ENCODE peak calls at places on chromosomes 6 and 20, in four cellular contexts. One of them, this sample, is unnamed.

GRCh38 chr6:147395158-147395557 is 113.3 kb upstream of the SAMD5 start:
- DNase-seq in HL-60: no peak
- DNase-seq in gastrocnemius medialis: no peak
- DNase-seq in IMR-90: peak; percentile 46
- DNase-seq in this sample: no peak

GRCh38 chr20:4449977-4450715 is 271.6 kb upstream of the PRND start:
- DNase-seq in HL-60: no peak
- DNase-seq in gastrocnemius medialis: no peak
- DNase-seq in IMR-90: peak; percentile 71
- DNase-seq in this sample: peak; percentile 63

GRCh38 chr6:158290659-158291058 is 21.6 kb upstream of the TULP4 start:
- DNase-seq in HL-60: no peak
- DNase-seq in gastrocnemius medialis: no peak
- DNase-seq in IMR-90: no peak
- DNase-seq in this sample: no peak

GRCh38 chr6:65908065-65908464 is 201.0 kb upstream of the EYS start:
- DNase-seq in HL-60: no peak
- DNase-seq in gastrocnemius medialis: no peak
- DNase-seq in IMR-90: no peak
- DNase-seq in this sample: no peak

GRCh38 chr6:93416575-93417420 is 2.6 kb downstream of the EPHA7 start:
- DNase-seq in HL-60: no peak
- DNase-seq in gastrocnemius medialis: no peak
- DNase-seq in IMR-90: no peak
- DNase-seq in this sample: peak; percentile 59

GRCh38 chr6:159701413-159701999 is 8.5 kb upstream of the SOD2 start:
- DNase-seq in HL-60: no peak
- DNase-seq in gastrocnemius medialis: peak; percentile 73
- DNase-seq in IMR-90: peak; percentile 97
- DNase-seq in this sample: peak; percentile 90

GRCh38 chr20:17438436-17439039 is 92.6 kb downstream of the BFSP1 start:
- DNase-seq in HL-60: no peak
- DNase-seq in gastrocnemius medialis: no peak
- DNase-seq in IMR-90: no peak
- DNase-seq in this sample: no peak

GRCh38 chr20:63846128-63846771 is 15.0 kb upstream of the ABHD16B start:
- DNase-seq in HL-60: no peak
- DNase-seq in gastrocnemius medialis: no peak
- DNase-seq in IMR-90: no peak
- DNase-seq in this sample: peak; percentile 51

GRCh38 chr20:47502801-47503239 is 1.1 kb downstream of the NCOA3 start:
- DNase-seq in HL-60: peak; percentile 80
- DNase-seq in gastrocnemius medialis: no peak
- DNase-seq in IMR-90: peak; percentile 62
- DNase-seq in this sample: peak; percentile 32

GRCh38 chr20:38120625-38120988 is 44.5 kb downstream of the TGM2 start:
- DNase-seq in HL-60: no peak
- DNase-seq in gastrocnemius medialis: no peak
- DNase-seq in IMR-90: no peak
- DNase-seq in this sample: no peak

GRCh38 chr6:139028658-139029469 is at the start of gene ABRACL:
- DNase-seq in HL-60: peak; percentile 91
- DNase-seq in gastrocnemius medialis: peak; percentile 24
- DNase-seq in IMR-90: peak; percentile 63
- DNase-seq in this sample: peak; percentile 70

GRCh38 chr6:132813173-132813856 is 1.1 kb upstream of the RPS12 start:
- DNase-seq in HL-60: peak; percentile 70
- DNase-seq in gastrocnemius medialis: no peak
- DNase-seq in IMR-90: no peak
- DNase-seq in this sample: peak; percentile 45

GRCh38 chr20:31948008-31948407 is 3.8 kb downstream of the PDRG1 start:
- DNase-seq in HL-60: no peak
- DNase-seq in gastrocnemius medialis: no peak
- DNase-seq in IMR-90: no peak
- DNase-seq in this sample: no peak

GRCh38 chr6:17197607-17198006 is 83.6 kb upstream of the RBM24 start:
- DNase-seq in HL-60: no peak
- DNase-seq in gastrocnemius medialis: peak; percentile 36
- DNase-seq in IMR-90: no peak
- DNase-seq in this sample: no peak

GRCh38 chr6:89589297-89590074 is 49.1 kb downstream of the LYRM2 start:
- DNase-seq in HL-60: no peak
- DNase-seq in gastrocnemius medialis: no peak
- DNase-seq in IMR-90: no peak
- DNase-seq in this sample: no peak

GRCh38 chr6:90080876-90081464 is 186.7 kb downstream of the GJA10 start:
- DNase-seq in HL-60: no peak
- DNase-seq in gastrocnemius medialis: no peak
- DNase-seq in IMR-90: no peak
- DNase-seq in this sample: no peak

GRCh38 chr6:67252663-67253062 is 1382.4 kb upstream of the ADGRB3 start:
- DNase-seq in HL-60: no peak
- DNase-seq in gastrocnemius medialis: no peak
- DNase-seq in IMR-90: no peak
- DNase-seq in this sample: peak; percentile 85

GRCh38 chr6:169286961-169287360 is 33.3 kb upstream of the THBS2 start:
- DNase-seq in HL-60: no peak
- DNase-seq in gastrocnemius medialis: no peak
- DNase-seq in IMR-90: no peak
- DNase-seq in this sample: no peak

GRCh38 chr20:18702736-18703135 is 110.8 kb upstream of the SCP2D1 start:
- DNase-seq in HL-60: no peak
- DNase-seq in gastrocnemius medialis: no peak
- DNase-seq in IMR-90: no peak
- DNase-seq in this sample: no peak

GRCh38 chr6:105562027-105562426 is 159.1 kb upstream of the PREP start:
- DNase-seq in HL-60: no peak
- DNase-seq in gastrocnemius medialis: no peak
- DNase-seq in IMR-90: no peak
- DNase-seq in this sample: no peak

GRCh38 chr20:31845300-31845863 is at the start of gene FOXS1:
- DNase-seq in HL-60: no peak
- DNase-seq in gastrocnemius medialis: no peak
- DNase-seq in IMR-90: no peak
- DNase-seq in this sample: no peak

GRCh38 chr6:134247271-134247833 is 70.6 kb downstream of the SGK1 start:
- DNase-seq in HL-60: peak; percentile 1
- DNase-seq in gastrocnemius medialis: peak; percentile 47
- DNase-seq in IMR-90: no peak
- DNase-seq in this sample: no peak

GRCh38 chr20:43949248-43949647 is 34.6 kb downstream of the TOX2 start:
- DNase-seq in HL-60: no peak
- DNase-seq in gastrocnemius medialis: no peak
- DNase-seq in IMR-90: no peak
- DNase-seq in this sample: no peak

GRCh38 chr6:157528931-157529653 is 148.1 kb downstream of the ZDHHC14 start:
- DNase-seq in HL-60: peak; percentile 62
- DNase-seq in gastrocnemius medialis: peak; percentile 76
- DNase-seq in IMR-90: no peak
- DNase-seq in this sample: no peak

GRCh38 chr6:67009818-67010217 is 1302.8 kb upstream of the EYS start:
- DNase-seq in HL-60: no peak
- DNase-seq in gastrocnemius medialis: no peak
- DNase-seq in IMR-90: no peak
- DNase-seq in this sample: no peak

GRCh38 chr6:105459884-105460283 is 57.0 kb upstream of the PREP start:
- DNase-seq in HL-60: no peak
- DNase-seq in gastrocnemius medialis: no peak
- DNase-seq in IMR-90: peak; percentile 35
- DNase-seq in this sample: peak; percentile 59

GRCh38 chr6:102389994-102390393 is 996.5 kb downstream of the GRIK2 start:
- DNase-seq in HL-60: no peak
- DNase-seq in gastrocnemius medialis: no peak
- DNase-seq in IMR-90: no peak
- DNase-seq in this sample: no peak

GRCh38 chr6:99458319-99458718 is 33.2 kb upstream of the PNISR start:
- DNase-seq in HL-60: peak; percentile 25
- DNase-seq in gastrocnemius medialis: no peak
- DNase-seq in IMR-90: peak; percentile 44
- DNase-seq in this sample: peak; percentile 36

GRCh38 chr20:11395581-11395980 is 522.1 kb upstream of the BTBD3 start:
- DNase-seq in HL-60: no peak
- DNase-seq in gastrocnemius medialis: no peak
- DNase-seq in IMR-90: peak; percentile 69
- DNase-seq in this sample: peak; percentile 10

GRCh38 chr6:52407467-52407866 is 12.7 kb upstream of the EFHC1 start:
- DNase-seq in HL-60: peak; percentile 42
- DNase-seq in gastrocnemius medialis: no peak
- DNase-seq in IMR-90: peak; percentile 61
- DNase-seq in this sample: peak; percentile 64
- TF ChIP-seq CTCF in HL-60: peak; percentile 67
- TF ChIP-seq CTCF in gastrocnemius medialis: peak; percentile 24
- TF ChIP-seq CTCF in IMR-90: peak; percentile 64
- TF ChIP-seq CTCF in this sample: peak; percentile 61

GRCh38 chr20:41063442-41063841 is 34.8 kb downstream of the TOP1 start:
- DNase-seq in HL-60: no peak
- DNase-seq in gastrocnemius medialis: no peak
- DNase-seq in IMR-90: no peak
- DNase-seq in this sample: no peak
- TF ChIP-seq CTCF in HL-60: no peak
- TF ChIP-seq CTCF in gastrocnemius medialis: no peak
- TF ChIP-seq CTCF in IMR-90: no peak
- TF ChIP-seq CTCF in this sample: no peak

GRCh38 chr6:21596379-21597242 is 3.1 kb downstream of the SOX4 start:
- DNase-seq in HL-60: peak; percentile 17
- DNase-seq in gastrocnemius medialis: no peak
- DNase-seq in IMR-90: peak; percentile 59
- DNase-seq in this sample: peak; percentile 18
- TF ChIP-seq CTCF in HL-60: peak; percentile 8
- TF ChIP-seq CTCF in gastrocnemius medialis: peak; percentile 58
- TF ChIP-seq CTCF in IMR-90: peak; percentile 51
- TF ChIP-seq CTCF in this sample: peak; percentile 20

DNA sequence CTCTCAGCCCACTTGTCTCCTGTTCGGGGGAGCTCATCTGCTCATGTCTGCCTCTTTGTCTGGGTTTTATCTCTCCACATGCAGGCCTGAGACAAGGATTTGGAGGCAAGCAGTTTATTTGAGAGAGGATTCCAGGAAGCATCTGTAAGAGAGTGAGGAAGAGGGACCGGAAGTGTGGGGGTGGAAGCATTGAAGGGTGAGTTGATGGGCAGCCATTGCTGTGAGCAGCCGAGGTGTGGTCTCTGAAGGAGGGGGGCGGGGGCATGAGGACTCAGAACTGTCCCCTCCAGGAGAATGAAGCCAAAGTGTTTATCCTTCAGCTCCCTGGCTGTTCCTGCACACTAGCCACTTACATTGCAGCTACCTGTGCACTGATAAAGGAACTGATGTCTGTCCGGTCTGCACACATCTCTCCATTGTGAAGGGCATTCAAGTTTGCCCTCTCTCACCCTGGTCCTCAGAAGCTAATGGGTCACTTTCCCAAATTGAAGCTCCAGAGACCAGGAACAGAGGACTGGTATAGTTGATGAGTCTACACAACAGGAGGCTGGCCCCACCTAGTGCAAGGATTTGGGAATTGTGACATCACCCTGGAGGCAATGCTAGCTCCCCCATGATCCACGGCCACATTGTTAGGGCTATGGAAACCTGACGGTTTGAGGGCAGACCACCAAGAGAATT is 100.5 kb upstream of the FOXA2 start:
- DNase-seq in HL-60: no peak
- DNase-seq in gastrocnemius medialis: no peak
- DNase-seq in IMR-90: no peak
- DNase-seq in this sample: no peak
- TF ChIP-seq CTCF in HL-60: no peak
- TF ChIP-seq CTCF in gastrocnemius medialis: no peak
- TF ChIP-seq CTCF in IMR-90: no peak
- TF ChIP-seq CTCF in this sample: no peak

GRCh38 chr6:156359912-156360311 is 417.3 kb upstream of the ARID1B start:
- DNase-seq in HL-60: no peak
- DNase-seq in gastrocnemius medialis: no peak
- DNase-seq in IMR-90: no peak
- DNase-seq in this sample: no peak
- TF ChIP-seq CTCF in HL-60: no peak
- TF ChIP-seq CTCF in gastrocnemius medialis: no peak
- TF ChIP-seq CTCF in IMR-90: no peak
- TF ChIP-seq CTCF in this sample: no peak

GRCh38 chr20:3173582-3174441 is 463 bp upstream of the LZTS3 start:
- DNase-seq in HL-60: peak; percentile 76
- DNase-seq in gastrocnemius medialis: peak; percentile 80
- DNase-seq in IMR-90: peak; percentile 63
- DNase-seq in this sample: peak; percentile 93
- TF ChIP-seq CTCF in HL-60: no peak
- TF ChIP-seq CTCF in gastrocnemius medialis: peak; percentile 32
- TF ChIP-seq CTCF in IMR-90: peak; percentile 15
- TF ChIP-seq CTCF in this sample: no peak

GRCh38 chr6:107115695-107116327 is 496 bp upstream of the BEND3 start:
- DNase-seq in HL-60: peak; percentile 65
- DNase-seq in gastrocnemius medialis: no peak
- DNase-seq in IMR-90: no peak
- DNase-seq in this sample: peak; percentile 33
- TF ChIP-seq CTCF in HL-60: no peak
- TF ChIP-seq CTCF in gastrocnemius medialis: no peak
- TF ChIP-seq CTCF in IMR-90: no peak
- TF ChIP-seq CTCF in this sample: no peak

GRCh38 chr6:39906318-39906761 is 27.9 kb downstream of the MOCS1 start:
- DNase-seq in HL-60: no peak
- DNase-seq in gastrocnemius medialis: no peak
- DNase-seq in IMR-90: no peak
- DNase-seq in this sample: no peak
- TF ChIP-seq CTCF in HL-60: no peak
- TF ChIP-seq CTCF in gastrocnemius medialis: no peak
- TF ChIP-seq CTCF in IMR-90: no peak
- TF ChIP-seq CTCF in this sample: no peak

GRCh38 chr20:35618372-35619131 is 2.9 kb downstream of the SPAG4 start:
- DNase-seq in HL-60: no peak
- DNase-seq in gastrocnemius medialis: no peak
- DNase-seq in IMR-90: peak; percentile 23
- DNase-seq in this sample: no peak

GRCh38 chr20:35618032-35618371 is 2.4 kb downstream of the SPAG4 start:
- DNase-seq in HL-60: no peak
- DNase-seq in gastrocnemius medialis: no peak
- DNase-seq in IMR-90: no peak
- DNase-seq in this sample: no peak

GRCh38 chr20:35617397-35618031 is 1.9 kb downstream of the SPAG4 start:
- DNase-seq in HL-60: peak; percentile 54
- DNase-seq in gastrocnemius medialis: peak; percentile 32
- DNase-seq in IMR-90: peak; percentile 53
- DNase-seq in this sample: peak; percentile 72

GRCh38 chr20:35620818-35621559 is 5.4 kb downstream of the SPAG4 start:
- DNase-seq in HL-60: peak; percentile 51
- DNase-seq in gastrocnemius medialis: no peak
- DNase-seq in IMR-90: no peak
- DNase-seq in this sample: no peak

GRCh38 chr20:35619196-35620095 is 3.8 kb downstream of the SPAG4 start:
- DNase-seq in HL-60: no peak
- DNase-seq in gastrocnemius medialis: peak; percentile 27
- DNase-seq in IMR-90: peak; percentile 78
- DNase-seq in this sample: peak; percentile 87
- TF ChIP-seq CTCF in HL-60: no peak
- TF ChIP-seq CTCF in gastrocnemius medialis: no peak
- TF ChIP-seq CTCF in IMR-90: peak; percentile 42
- TF ChIP-seq CTCF in this sample: peak; percentile 24

DNA sequence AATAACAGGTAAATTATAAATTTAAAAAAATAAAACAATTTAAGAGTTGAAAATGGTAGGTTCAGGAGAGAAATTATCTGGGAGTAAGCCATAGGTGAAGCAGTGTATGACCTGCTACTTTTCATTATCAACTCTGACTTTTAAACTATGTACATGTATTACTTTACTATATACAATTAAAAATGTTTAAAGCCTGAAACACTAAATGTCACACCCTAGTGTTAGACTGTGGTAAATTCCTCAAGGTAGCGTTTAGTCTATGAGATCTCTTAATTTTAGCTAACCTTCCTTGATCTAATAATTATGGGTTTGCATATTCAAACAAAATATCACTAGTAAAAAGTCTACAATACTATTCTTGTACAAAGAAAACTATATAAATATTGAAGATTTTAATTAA is 22.3 kb upstream of the TBC1D32 start:
- DNase-seq in HL-60: no peak
- DNase-seq in gastrocnemius medialis: no peak
- DNase-seq in IMR-90: no peak
- DNase-seq in this sample: no peak
- TF ChIP-seq CTCF in HL-60: no peak
- TF ChIP-seq CTCF in gastrocnemius medialis: no peak
- TF ChIP-seq CTCF in IMR-90: peak; percentile 17
- TF ChIP-seq CTCF in this sample: no peak